ENCODE peak calls at places on chromosomes 2 and 18, in seven cellular contexts. H is left ventricle myocardium inferior, U is sigmoid colon, D is uterus, T is breast epithelium, I is transverse colon, Q is adrenal gland. S is an unnamed sample. For H3K36me3, the result is how much of the 10 kb centered on the place peaks cover.

GRCh38 chr2:20211860-20212458 is 13.0 kb downstream of the SDC1 start:
- DNase-seq in H (no peak), U (no peak), D (no peak), T (no peak), I (no peak), Q (no peak), S (no peak)

GRCh38 chr2:231163011-231163410 is 35.4 kb upstream of the ARMC9 start:
- DNase-seq in H (no peak), U (no peak), D (no peak), T (no peak), I (no peak), Q (no peak), S (no peak)

GRCh38 chr2:111627256-111627655 is 256.7 kb downstream of the ANAPC1 start:
- DNase-seq in H (no peak), U (no peak), D (no peak), T (no peak), I (no peak), Q (no peak), S (no peak)

GRCh38 chr2:223058952-223059716 is 7.1 kb downstream of the KCNE4 start:
- DNase-seq in H (no peak), U (no peak), D (no peak), T (no peak), I (peak), Q (no peak), S (no peak)

GRCh38 chr2:217061916-217062315 is 202.1 kb upstream of the TNP1 start:
- DNase-seq in H (no peak), U (no peak), D (no peak), T (no peak), I (no peak), Q (no peak), S (no peak)

GRCh38 chr2:60516383-60516811 is 37.1 kb downstream of the BCL11A start:
- DNase-seq in H (no peak), U (peak), D (no peak), T (no peak), I (no peak), Q (peak), S (no peak)

GRCh38 chr18:8787764-8788163 is 82.4 kb downstream of the MTCL1 start:
- DNase-seq in H (no peak), U (no peak), D (no peak), T (no peak), I (no peak), Q (no peak), S (no peak)

GRCh38 chr18:40911582-40912254 is 1043.3 kb upstream of the PIK3C3 start:
- DNase-seq in H (no peak), U (no peak), D (no peak), T (no peak), I (no peak), Q (no peak), S (no peak)

GRCh38 chr2:160319700-160320099 is 119.6 kb upstream of the ITGB6 start:
- DNase-seq in H (no peak), U (no peak), D (no peak), T (no peak), I (no peak), Q (no peak), S (no peak)

GRCh38 chr2:190913725-190914124 is 33.1 kb downstream of the GLS start:
- DNase-seq in H (no peak), U (no peak), D (no peak), T (no peak), I (no peak), Q (no peak), S (no peak)

GRCh38 chr2:178088774-178089173 is 16.2 kb upstream of the PDE11A start:
- DNase-seq in H (no peak), U (no peak), D (no peak), T (no peak), I (no peak), Q (no peak), S (no peak)

GRCh38 chr2:159124931-159125467 is 156.6 kb downstream of the TANC1 start:
- DNase-seq in H (no peak), U (no peak), D (no peak), T (no peak), I (peak), Q (no peak), S (no peak)

GRCh38 chr18:71503222-71503621 is 1040.9 kb downstream of the CBLN2 start:
- DNase-seq in H (no peak), U (no peak), D (no peak), T (no peak), I (no peak), Q (no peak), S (no peak)

GRCh38 chr18:48841381-48842258 is 109.1 kb downstream of the SMAD7 start:
- DNase-seq in H (peak), U (no peak), D (peak), T (no peak), I (no peak), Q (no peak), S (no peak)

GRCh38 chr2:10222-10875 is 36.0 kb downstream of the FAM110C start:
- DNase-seq in H (no peak), U (no peak), D (peak), T (no peak), I (no peak), Q (peak), S (no peak)

GRCh38 chr2:98871506-98871905 is 64.5 kb downstream of the CRACDL start:
- DNase-seq in H (no peak), U (no peak), D (no peak), T (no peak), I (no peak), Q (no peak), S (no peak)

GRCh38 chr2:78979380-78980238 is 45.9 kb upstream of the REG3G start:
- DNase-seq in H (no peak), U (no peak), D (no peak), T (no peak), I (peak), Q (peak), S (no peak)

GRCh38 chr2:72139471-72139870 is 8.2 kb downstream of the CYP26B1 start:
- DNase-seq in H (no peak), U (no peak), D (no peak), T (no peak), I (no peak), Q (peak), S (no peak)

GRCh38 chr2:145631561-145631960 is 1111.6 kb upstream of the ZEB2 start:
- DNase-seq in H (no peak), U (no peak), D (no peak), T (no peak), I (no peak), Q (no peak), S (no peak)

GRCh38 chr18:63155169-63155852 is 164.3 kb downstream of the BCL2 start:
- DNase-seq in H (peak), U (peak), D (no peak), T (peak), I (peak), Q (peak), S (peak)

DNA sequence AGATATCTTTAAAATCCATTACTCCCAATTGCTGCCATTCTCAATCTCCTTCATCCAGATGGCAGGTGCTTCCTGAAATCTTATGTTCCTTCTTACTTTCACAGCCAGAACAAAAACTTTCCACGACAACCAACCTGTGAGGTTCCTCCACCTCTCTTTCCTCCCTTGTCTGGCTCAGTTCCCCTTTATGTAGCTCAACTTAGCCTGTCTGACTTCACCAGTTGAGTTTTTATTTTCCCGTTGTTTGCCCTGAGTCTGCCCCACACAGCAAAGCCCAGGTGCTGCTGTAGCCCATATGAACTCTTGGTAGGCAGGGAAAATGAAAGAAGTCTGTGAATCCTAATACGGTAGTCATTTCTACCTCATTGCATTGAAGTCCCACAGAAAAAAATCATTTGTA is 112.5 kb downstream of the MREG start:
- DNase-seq in H (no peak), U (no peak), D (no peak), T (no peak), I (no peak), Q (no peak), S (no peak)
- H3K4me3 ChIP-seq in H (no peak), U (no peak), D (no peak), T (no peak), I (no peak), Q (no peak), S (no peak)

GRCh38 chr2:167869200-167869599 is 378.2 kb downstream of the STK39 start:
- DNase-seq in H (no peak), U (no peak), D (no peak), T (no peak), I (no peak), Q (no peak), S (no peak)
- TF ChIP-seq CTCF in H (no peak), U (no peak), D (no peak), T (no peak), I (no peak), Q (no peak), S (no peak)

GRCh38 chr2:24957976-24958375 is 13.8 kb downstream of the DNAJC27 start:
- DNase-seq in H (no peak), U (no peak), D (no peak), T (no peak), I (no peak), Q (no peak), S (no peak)
- H3K36me3 ChIP-seq in H (half or more), U (half or more), D (under half), T (under half), I (under half), Q (under half), S (under half)

DNA sequence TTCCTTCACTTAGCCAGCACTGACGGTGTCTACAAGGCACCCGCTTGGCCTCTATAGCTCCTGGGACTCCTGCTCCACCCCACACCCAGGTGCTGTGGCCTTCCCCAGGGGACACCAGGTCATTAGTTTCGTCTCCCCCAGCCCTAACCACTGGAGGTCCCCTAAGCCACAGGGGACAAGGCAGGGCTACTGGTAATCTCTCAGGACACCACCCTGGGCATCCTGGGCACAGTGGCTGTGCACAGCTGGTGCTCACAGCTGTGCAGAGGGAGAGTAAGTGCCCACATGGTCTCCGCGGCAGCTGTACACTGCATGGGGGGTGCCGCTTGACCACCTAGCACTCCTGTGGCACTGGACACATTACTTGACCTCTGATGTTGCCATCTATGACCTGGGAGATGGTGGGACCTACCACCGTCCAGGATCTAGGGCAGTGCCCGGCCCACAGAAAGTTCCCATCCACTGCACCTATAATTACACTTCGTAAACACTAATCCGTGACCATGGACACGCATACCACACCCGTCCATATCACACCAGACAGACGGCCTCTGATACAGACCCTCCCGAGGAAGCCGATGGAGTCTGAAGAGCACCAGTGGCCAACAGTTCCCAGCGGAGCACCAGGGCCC is 133.9 kb downstream of the HDAC4 start:
- DNase-seq in H (no peak), U (peak), D (no peak), T (no peak), I (peak), Q (peak), S (no peak)
- H3K4me3 ChIP-seq in H (peak), U (peak), D (no peak), T (no peak), I (peak), Q (no peak), S (peak)

GRCh38 chr2:12052771-12053170 is 306.3 kb downstream of the LPIN1 start:
- DNase-seq in H (no peak), U (no peak), D (no peak), T (no peak), I (no peak), Q (no peak), S (no peak)

GRCh38 chr2:12047761-12048160 is 301.3 kb downstream of the LPIN1 start:
- DNase-seq in H (no peak), U (no peak), D (no peak), T (no peak), I (no peak), Q (no peak), S (no peak)

GRCh38 chr2:12051831-12052230 is 305.4 kb downstream of the LPIN1 start:
- DNase-seq in H (no peak), U (no peak), D (no peak), T (no peak), I (no peak), Q (no peak), S (no peak)

GRCh38 chr2:12048551-12048950 is 302.1 kb downstream of the LPIN1 start:
- DNase-seq in H (no peak), U (no peak), D (no peak), T (no peak), I (no peak), Q (no peak), S (no peak)

GRCh38 chr2:12050381-12050780 is 303.9 kb downstream of the LPIN1 start:
- DNase-seq in H (no peak), U (no peak), D (no peak), T (no peak), I (no peak), Q (no peak), S (no peak)
- TF ChIP-seq CTCF in H (no peak), U (no peak), D (no peak), T (no peak), I (no peak), Q (no peak), S (no peak)

S was measured in esophagus squamous epithelium.